ENCODE peak calls at places on chromosomes 6 and 20, in six cellular contexts. A, K, Q, Y, U and R are unnamed samples.

GRCh38 chr6:47690209-47690608 is 8.2 kb upstream of the ADGRF4 start:
- DNase-seq in A (no peak), K (no peak), Q (no peak), Y (no peak), U (no peak), R (no peak)

GRCh38 chr20:9051508-9051907 is 17.4 kb upstream of the PLCB4 start:
- DNase-seq in A (no peak), K (no peak), Q (no peak), Y (peak), U (no peak), R (peak)

GRCh38 chr6:42185597-42185996 is 9.2 kb downstream of the GUCA1B start:
- DNase-seq in A (no peak), K (no peak), Q (no peak), Y (no peak), U (no peak), R (no peak)

GRCh38 chr20:48875914-48876240 is 45.6 kb upstream of the ARFGEF2 start:
- DNase-seq in A (peak), K (no peak), Q (no peak), Y (no peak), U (no peak), R (peak)

GRCh38 chr6:3719462-3720308 is 31.8 kb downstream of the PXDC1 start:
- DNase-seq in A (peak), K (no peak), Q (peak), Y (no peak), U (no peak), R (no peak)

GRCh38 chr6:46973029-46973428 is 51.3 kb upstream of the ADGRF5 start:
- DNase-seq in A (no peak), K (no peak), Q (no peak), Y (no peak), U (no peak), R (no peak)

GRCh38 chr6:104431096-104431495 is 428.6 kb downstream of the HACE1 start:
- DNase-seq in A (no peak), K (no peak), Q (no peak), Y (no peak), U (no peak), R (no peak)

GRCh38 chr6:102405860-102406259 is 1012.4 kb downstream of the GRIK2 start:
- DNase-seq in A (no peak), K (no peak), Q (no peak), Y (no peak), U (no peak), R (no peak)

GRCh38 chr6:53985361-53985760 is 125.9 kb upstream of the MLIP start:
- DNase-seq in A (no peak), K (no peak), Q (no peak), Y (no peak), U (no peak), R (no peak)

GRCh38 chr6:74715362-74716068 is 490.3 kb downstream of the COL12A1 start:
- DNase-seq in A (no peak), K (no peak), Q (no peak), Y (no peak), U (no peak), R (no peak)

GRCh38 chr6:11762782-11763459 is 15.7 kb downstream of the ADTRP start:
- DNase-seq in A (no peak), K (no peak), Q (no peak), Y (no peak), U (no peak), R (no peak)

GRCh38 chr6:17224056-17224455 is 57.1 kb upstream of the RBM24 start:
- DNase-seq in A (no peak), K (no peak), Q (no peak), Y (no peak), U (no peak), R (no peak)

GRCh38 chr20:2703716-2704475 is 11.3 kb downstream of the EBF4 start:
- DNase-seq in A (no peak), K (no peak), Q (no peak), Y (no peak), U (no peak), R (no peak)

GRCh38 chr6:35489995-35490791 is 6.7 kb downstream of the TEAD3 start:
- DNase-seq in A (peak), K (peak), Q (no peak), Y (no peak), U (peak), R (no peak)

GRCh38 chr20:56350842-56351241 is 7.9 kb upstream of the FAM210B start:
- DNase-seq in A (no peak), K (no peak), Q (no peak), Y (no peak), U (no peak), R (no peak)

GRCh38 chr20:17662333-17663039 is 19.6 kb downstream of the RRBP1 start:
- DNase-seq in A (no peak), K (peak), Q (peak), Y (no peak), U (peak), R (no peak)

GRCh38 chr6:134920422-134920821 is 29.5 kb downstream of the ALDH8A1 start:
- DNase-seq in A (no peak), K (no peak), Q (no peak), Y (no peak), U (no peak), R (no peak)

GRCh38 chr20:37933797-37934633 is 31.1 kb downstream of the VSTM2L start:
- DNase-seq in A (no peak), K (no peak), Q (peak), Y (no peak), U (no peak), R (no peak)

GRCh38 chr20:41167481-41168253 is 30.3 kb downstream of the PLCG1 start:
- DNase-seq in A (no peak), K (no peak), Q (peak), Y (no peak), U (peak), R (no peak)

GRCh38 chr6:3841711-3842565 is 7.2 kb upstream of the FAM50B start:
- DNase-seq in A (peak), K (no peak), Q (no peak), Y (no peak), U (no peak), R (no peak)

GRCh38 chr6:105753184-105754097 is 332.7 kb upstream of the PRDM1 start:
- DNase-seq in A (no peak), K (no peak), Q (no peak), Y (no peak), U (no peak), R (no peak)

GRCh38 chr6:169592558-169592957 is 109.3 kb downstream of the WDR27 start:
- DNase-seq in A (no peak), K (no peak), Q (no peak), Y (no peak), U (no peak), R (no peak)

GRCh38 chr20:22689246-22689645 is 104.9 kb upstream of the FOXA2 start:
- DNase-seq in A (no peak), K (no peak), Q (no peak), Y (no peak), U (no peak), R (no peak)

GRCh38 chr20:22465622-22466446 is 118.5 kb downstream of the FOXA2 start:
- DNase-seq in A (no peak), K (no peak), Q (no peak), Y (no peak), U (no peak), R (no peak)

GRCh38 chr6:139927236-139927635 is 552.8 kb upstream of the CITED2 start:
- DNase-seq in A (no peak), K (peak), Q (no peak), Y (no peak), U (no peak), R (no peak)

GRCh38 chr6:44122821-44123220 is 4.4 kb downstream of the MRPL14 start:
- DNase-seq in A (no peak), K (no peak), Q (no peak), Y (no peak), U (no peak), R (no peak)

GRCh38 chr20:60078351-60079250 is 120.4 kb downstream of the CDH26 start:
- DNase-seq in A (no peak), K (no peak), Q (no peak), Y (no peak), U (no peak), R (no peak)

GRCh38 chr6:143164565-143165105 is 103.9 kb downstream of the AIG1 start:
- DNase-seq in A (no peak), K (no peak), Q (no peak), Y (no peak), U (no peak), R (no peak)

GRCh38 chr6:143333749-143334520 is 116.6 kb downstream of the ADAT2 start:
- DNase-seq in A (no peak), K (no peak), Q (no peak), Y (no peak), U (no peak), R (no peak)

GRCh38 chr6:105596284-105596755 is 193.4 kb upstream of the PREP start:
- DNase-seq in A (no peak), K (no peak), Q (no peak), Y (peak), U (no peak), R (no peak)

GRCh38 chr6:35026434-35027222 is 114.5 kb downstream of the TCP11 start:
- DNase-seq in A (no peak), K (no peak), Q (no peak), Y (no peak), U (no peak), R (peak)

GRCh38 chr6:90079555-90080490 is 185.6 kb downstream of the GJA10 start:
- DNase-seq in A (no peak), K (no peak), Q (no peak), Y (no peak), U (no peak), R (no peak)

GRCh38 chr6:13859871-13860555 is 45.7 kb upstream of the MCUR1 start:
- DNase-seq in A (peak), K (no peak), Q (peak), Y (no peak), U (no peak), R (no peak)

GRCh38 chr20:6583134-6583738 is 184.2 kb upstream of the BMP2 start:
- DNase-seq in A (peak), K (peak), Q (peak), Y (peak), U (no peak), R (peak)

GRCh38 chr20:39516964-39517363 is 554.8 kb downstream of the DHX35 start:
- DNase-seq in A (no peak), K (no peak), Q (no peak), Y (no peak), U (no peak), R (no peak)

GRCh38 chr6:24330137-24330732 is 27.6 kb downstream of the DCDC2 start:
- DNase-seq in A (no peak), K (no peak), Q (no peak), Y (no peak), U (no peak), R (no peak)

GRCh38 chr20:6524305-6524704 is 243.2 kb upstream of the BMP2 start:
- DNase-seq in A (no peak), K (no peak), Q (no peak), Y (no peak), U (no peak), R (no peak)

GRCh38 chr20:43459022-43459942 is 1.6 kb downstream of the SRSF6 start:
- DNase-seq in A (no peak), K (peak), Q (no peak), Y (no peak), U (peak), R (no peak)
- TF ChIP-seq POLR2A in A (no peak), K (no peak), Q (no peak), Y (no peak), U (no peak), R (no peak)

GRCh38 chr6:31945507-31946369 is at the start of gene CFB:
- DNase-seq in A (peak), K (peak), Q (peak), Y (peak), U (peak), R (peak)
- TF ChIP-seq POLR2A in A (no peak), K (peak), Q (no peak), Y (no peak), U (no peak), R (no peak)

GRCh38 chr20:44181611-44182010 is 5.4 kb downstream of the JPH2 start:
- DNase-seq in A (no peak), K (peak), Q (no peak), Y (no peak), U (no peak), R (no peak)
- TF ChIP-seq POLR2A in A (no peak), K (no peak), Q (no peak), Y (no peak), U (no peak), R (no peak)

GRCh38 chr20:19947611-19948264 is 69.4 kb upstream of the NAA20 start:
- DNase-seq in A (no peak), K (no peak), Q (no peak), Y (no peak), U (no peak), R (peak)
- TF ChIP-seq POLR2A in A (no peak), K (no peak), Q (no peak), Y (no peak), U (no peak), R (no peak)

DNA sequence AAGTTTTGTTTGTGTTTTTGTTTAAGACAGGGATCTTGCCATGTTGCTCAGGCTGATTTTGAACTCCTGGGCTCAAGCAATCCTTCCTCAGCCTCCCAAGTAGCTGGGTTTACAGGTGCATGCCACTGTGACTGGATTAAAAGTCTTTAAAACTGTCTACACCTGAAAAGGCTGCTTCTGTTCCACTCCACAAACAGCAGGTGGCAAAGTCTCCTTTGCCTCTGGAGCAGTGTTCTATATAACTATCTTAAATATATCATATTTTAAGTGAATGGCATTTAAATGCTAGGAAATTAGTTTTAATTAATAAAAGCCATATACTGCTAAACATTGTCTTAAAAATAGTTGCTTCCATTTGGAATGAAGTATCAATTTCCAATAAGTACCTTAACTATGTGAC is 89.2 kb upstream of the BCLAF1 start:
- DNase-seq in A (no peak), K (no peak), Q (no peak), Y (no peak), U (no peak), R (no peak)
- TF ChIP-seq POLR2A in A (no peak), K (no peak), Q (no peak), Y (no peak), U (no peak), R (no peak)